ENCODE peak calls at places on chromosomes 2 and 18, in eight cellular contexts. One of them, this sample, is unnamed.

GRCh38 chr2:164867779-164868397 is 26.3 kb upstream of the COBLL1 start:
- DNase-seq in stimulated activated CD8-positive, alpha-beta memory T cell treated with anti-CD3 and anti-CD28 coated beads, Interleukin-2, amount 100 ng/mL, for 48 hours: no peak
- DNase-seq in effector memory CD8-positive, alpha-beta T cell: no peak
- DNase-seq in H54: no peak
- DNase-seq in stimulated activated CD4-positive, alpha-beta T cell treated with anti-CD3 and anti-CD28 coated beads, Interleukin-2, amount 100 ng/mL, for 24 hours: no peak
- DNase-seq in activated CD4-positive, alpha-beta T cell treated with anti-CD3 and anti-CD28 coated beads, Interleukin-2, amount 50 U/mL, for 24 hours: no peak
- DNase-seq in amygdala: no peak
- DNase-seq in OCI-LY7: no peak
- DNase-seq in this sample: no peak

GRCh38 chr2:84865181-84865783 is 15.6 kb downstream of the TRABD2A start:
- DNase-seq in stimulated activated CD8-positive, alpha-beta memory T cell treated with anti-CD3 and anti-CD28 coated beads, Interleukin-2, amount 100 ng/mL, for 48 hours: no peak
- DNase-seq in effector memory CD8-positive, alpha-beta T cell: peak; percentile 13
- DNase-seq in OCI-LY7: peak; percentile 64
- DNase-seq in H54: no peak
- DNase-seq in stimulated activated CD4-positive, alpha-beta T cell treated with anti-CD3 and anti-CD28 coated beads, Interleukin-2, amount 100 ng/mL, for 24 hours: no peak
- DNase-seq in amygdala: no peak
- DNase-seq in activated CD4-positive, alpha-beta T cell treated with anti-CD3 and anti-CD28 coated beads, Interleukin-2, amount 50 U/mL, for 24 hours: no peak
- DNase-seq in this sample: no peak

GRCh38 chr2:105746177-105747080 is 1.7 kb downstream of the NCK2 start:
- DNase-seq in H54: no peak
- DNase-seq in amygdala: no peak
- DNase-seq in stimulated activated CD8-positive, alpha-beta memory T cell treated with anti-CD3 and anti-CD28 coated beads, Interleukin-2, amount 100 ng/mL, for 48 hours: peak; percentile 84
- DNase-seq in stimulated activated CD4-positive, alpha-beta T cell treated with anti-CD3 and anti-CD28 coated beads, Interleukin-2, amount 100 ng/mL, for 24 hours: peak; percentile 96
- DNase-seq in activated CD4-positive, alpha-beta T cell treated with anti-CD3 and anti-CD28 coated beads, Interleukin-2, amount 50 U/mL, for 24 hours: peak; percentile 72
- DNase-seq in effector memory CD8-positive, alpha-beta T cell: peak; percentile 52
- DNase-seq in OCI-LY7: peak; percentile 52
- DNase-seq in this sample: peak; percentile 65

GRCh38 chr2:142877265-142877756 is at the start of gene KYNU:
- DNase-seq in amygdala: no peak
- DNase-seq in H54: no peak
- DNase-seq in OCI-LY7: no peak
- DNase-seq in stimulated activated CD8-positive, alpha-beta memory T cell treated with anti-CD3 and anti-CD28 coated beads, Interleukin-2, amount 100 ng/mL, for 48 hours: no peak
- DNase-seq in activated CD4-positive, alpha-beta T cell treated with anti-CD3 and anti-CD28 coated beads, Interleukin-2, amount 50 U/mL, for 24 hours: no peak
- DNase-seq in effector memory CD8-positive, alpha-beta T cell: no peak
- DNase-seq in stimulated activated CD4-positive, alpha-beta T cell treated with anti-CD3 and anti-CD28 coated beads, Interleukin-2, amount 100 ng/mL, for 24 hours: no peak
- DNase-seq in this sample: no peak

GRCh38 chr2:50014168-50014567 is 859.9 kb upstream of the FSHR start:
- DNase-seq in amygdala: no peak
- DNase-seq in OCI-LY7: no peak
- DNase-seq in activated CD4-positive, alpha-beta T cell treated with anti-CD3 and anti-CD28 coated beads, Interleukin-2, amount 50 U/mL, for 24 hours: no peak
- DNase-seq in stimulated activated CD4-positive, alpha-beta T cell treated with anti-CD3 and anti-CD28 coated beads, Interleukin-2, amount 100 ng/mL, for 24 hours: no peak
- DNase-seq in effector memory CD8-positive, alpha-beta T cell: no peak
- DNase-seq in H54: no peak
- DNase-seq in stimulated activated CD8-positive, alpha-beta memory T cell treated with anti-CD3 and anti-CD28 coated beads, Interleukin-2, amount 100 ng/mL, for 48 hours: no peak
- DNase-seq in this sample: no peak

GRCh38 chr18:58661423-58661822 is 9.8 kb upstream of the MALT1 start:
- DNase-seq in amygdala: no peak
- DNase-seq in effector memory CD8-positive, alpha-beta T cell: no peak
- DNase-seq in stimulated activated CD8-positive, alpha-beta memory T cell treated with anti-CD3 and anti-CD28 coated beads, Interleukin-2, amount 100 ng/mL, for 48 hours: no peak
- DNase-seq in stimulated activated CD4-positive, alpha-beta T cell treated with anti-CD3 and anti-CD28 coated beads, Interleukin-2, amount 100 ng/mL, for 24 hours: no peak
- DNase-seq in OCI-LY7: no peak
- DNase-seq in activated CD4-positive, alpha-beta T cell treated with anti-CD3 and anti-CD28 coated beads, Interleukin-2, amount 50 U/mL, for 24 hours: no peak
- DNase-seq in H54: no peak
- DNase-seq in this sample: no peak

GRCh38 chr2:177207101-177207500 is 5.5 kb upstream of the HNRNPA3 start:
- DNase-seq in effector memory CD8-positive, alpha-beta T cell: no peak
- DNase-seq in activated CD4-positive, alpha-beta T cell treated with anti-CD3 and anti-CD28 coated beads, Interleukin-2, amount 50 U/mL, for 24 hours: no peak
- DNase-seq in amygdala: no peak
- DNase-seq in OCI-LY7: no peak
- DNase-seq in H54: no peak
- DNase-seq in stimulated activated CD4-positive, alpha-beta T cell treated with anti-CD3 and anti-CD28 coated beads, Interleukin-2, amount 100 ng/mL, for 24 hours: no peak
- DNase-seq in stimulated activated CD8-positive, alpha-beta memory T cell treated with anti-CD3 and anti-CD28 coated beads, Interleukin-2, amount 100 ng/mL, for 48 hours: no peak
- DNase-seq in this sample: no peak

GRCh38 chr2:198322275-198322674 is 517.9 kb downstream of the PLCL1 start:
- DNase-seq in stimulated activated CD4-positive, alpha-beta T cell treated with anti-CD3 and anti-CD28 coated beads, Interleukin-2, amount 100 ng/mL, for 24 hours: no peak
- DNase-seq in amygdala: no peak
- DNase-seq in effector memory CD8-positive, alpha-beta T cell: no peak
- DNase-seq in H54: no peak
- DNase-seq in stimulated activated CD8-positive, alpha-beta memory T cell treated with anti-CD3 and anti-CD28 coated beads, Interleukin-2, amount 100 ng/mL, for 48 hours: no peak
- DNase-seq in activated CD4-positive, alpha-beta T cell treated with anti-CD3 and anti-CD28 coated beads, Interleukin-2, amount 50 U/mL, for 24 hours: no peak
- DNase-seq in OCI-LY7: peak; percentile 16
- DNase-seq in this sample: no peak

GRCh38 chr2:20273045-20273444 is 48.1 kb upstream of the SDC1 start:
- DNase-seq in stimulated activated CD4-positive, alpha-beta T cell treated with anti-CD3 and anti-CD28 coated beads, Interleukin-2, amount 100 ng/mL, for 24 hours: no peak
- DNase-seq in effector memory CD8-positive, alpha-beta T cell: no peak
- DNase-seq in OCI-LY7: no peak
- DNase-seq in activated CD4-positive, alpha-beta T cell treated with anti-CD3 and anti-CD28 coated beads, Interleukin-2, amount 50 U/mL, for 24 hours: no peak
- DNase-seq in amygdala: no peak
- DNase-seq in stimulated activated CD8-positive, alpha-beta memory T cell treated with anti-CD3 and anti-CD28 coated beads, Interleukin-2, amount 100 ng/mL, for 48 hours: no peak
- DNase-seq in H54: no peak
- DNase-seq in this sample: no peak

GRCh38 chr18:65527879-65528633 is 222.8 kb upstream of the CDH7 start:
- DNase-seq in amygdala: no peak
- DNase-seq in H54: no peak
- DNase-seq in stimulated activated CD8-positive, alpha-beta memory T cell treated with anti-CD3 and anti-CD28 coated beads, Interleukin-2, amount 100 ng/mL, for 48 hours: no peak
- DNase-seq in stimulated activated CD4-positive, alpha-beta T cell treated with anti-CD3 and anti-CD28 coated beads, Interleukin-2, amount 100 ng/mL, for 24 hours: no peak
- DNase-seq in activated CD4-positive, alpha-beta T cell treated with anti-CD3 and anti-CD28 coated beads, Interleukin-2, amount 50 U/mL, for 24 hours: no peak
- DNase-seq in effector memory CD8-positive, alpha-beta T cell: no peak
- DNase-seq in OCI-LY7: no peak
- DNase-seq in this sample: no peak

GRCh38 chr18:30465131-30465530 is 577.4 kb downstream of the DSC3 start:
- DNase-seq in effector memory CD8-positive, alpha-beta T cell: no peak
- DNase-seq in stimulated activated CD4-positive, alpha-beta T cell treated with anti-CD3 and anti-CD28 coated beads, Interleukin-2, amount 100 ng/mL, for 24 hours: no peak
- DNase-seq in activated CD4-positive, alpha-beta T cell treated with anti-CD3 and anti-CD28 coated beads, Interleukin-2, amount 50 U/mL, for 24 hours: no peak
- DNase-seq in amygdala: no peak
- DNase-seq in stimulated activated CD8-positive, alpha-beta memory T cell treated with anti-CD3 and anti-CD28 coated beads, Interleukin-2, amount 100 ng/mL, for 48 hours: no peak
- DNase-seq in H54: no peak
- DNase-seq in OCI-LY7: no peak
- DNase-seq in this sample: no peak